ENCODE peak calls at places on chromosomes 2 and 18, in seven cellular contexts. One of them, this sample, is unnamed.

GRCh38 chr2:104584393-104584792 is 269.5 kb upstream of the POU3F3 start:
- DNase-seq in activated naive CD4-positive, alpha-beta T cell: no peak
- DNase-seq in HTR-8/SVneo: no peak
- DNase-seq in stimulated activated naive CD8-positive, alpha-beta T cell treated with anti-CD3 and anti-CD28 coated beads, Interleukin-15, amount 100 ng/mL, for 72 hours: no peak
- DNase-seq in T-helper 2 cell: no peak
- DNase-seq in sciatic nerve: no peak
- DNase-seq in foreskin keratinocyte: no peak
- DNase-seq in this sample: no peak

GRCh38 chr2:69196327-69197117 is 183.5 kb downstream of the ANTXR1 start:
- DNase-seq in T-helper 2 cell: no peak
- DNase-seq in HTR-8/SVneo: peak
- DNase-seq in foreskin keratinocyte: peak
- DNase-seq in stimulated activated naive CD8-positive, alpha-beta T cell treated with anti-CD3 and anti-CD28 coated beads, Interleukin-15, amount 100 ng/mL, for 72 hours: no peak
- DNase-seq in activated naive CD4-positive, alpha-beta T cell: no peak
- DNase-seq in sciatic nerve: no peak
- DNase-seq in this sample: no peak

GRCh38 chr18:3048121-3048520 is 35.2 kb upstream of the LPIN2 start:
- DNase-seq in HTR-8/SVneo: no peak
- DNase-seq in foreskin keratinocyte: no peak
- DNase-seq in activated naive CD4-positive, alpha-beta T cell: no peak
- DNase-seq in stimulated activated naive CD8-positive, alpha-beta T cell treated with anti-CD3 and anti-CD28 coated beads, Interleukin-15, amount 100 ng/mL, for 72 hours: no peak
- DNase-seq in sciatic nerve: no peak
- DNase-seq in T-helper 2 cell: no peak
- DNase-seq in this sample: no peak

GRCh38 chr18:77899972-77900754 is 650.5 kb downstream of the GALR1 start:
- DNase-seq in T-helper 2 cell: peak
- DNase-seq in sciatic nerve: no peak
- DNase-seq in stimulated activated naive CD8-positive, alpha-beta T cell treated with anti-CD3 and anti-CD28 coated beads, Interleukin-15, amount 100 ng/mL, for 72 hours: peak
- DNase-seq in HTR-8/SVneo: no peak
- DNase-seq in foreskin keratinocyte: no peak
- DNase-seq in activated naive CD4-positive, alpha-beta T cell: no peak
- DNase-seq in this sample: no peak

GRCh38 chr2:128801581-128801980 is 482.9 kb upstream of the HS6ST1 start:
- DNase-seq in activated naive CD4-positive, alpha-beta T cell: no peak
- DNase-seq in sciatic nerve: no peak
- DNase-seq in HTR-8/SVneo: no peak
- DNase-seq in foreskin keratinocyte: no peak
- DNase-seq in T-helper 2 cell: no peak
- DNase-seq in stimulated activated naive CD8-positive, alpha-beta T cell treated with anti-CD3 and anti-CD28 coated beads, Interleukin-15, amount 100 ng/mL, for 72 hours: no peak
- DNase-seq in this sample: no peak

GRCh38 chr2:33034784-33035183 is 88.0 kb downstream of the LTBP1 start:
- DNase-seq in HTR-8/SVneo: no peak
- DNase-seq in T-helper 2 cell: no peak
- DNase-seq in activated naive CD4-positive, alpha-beta T cell: no peak
- DNase-seq in foreskin keratinocyte: no peak
- DNase-seq in sciatic nerve: no peak
- DNase-seq in stimulated activated naive CD8-positive, alpha-beta T cell treated with anti-CD3 and anti-CD28 coated beads, Interleukin-15, amount 100 ng/mL, for 72 hours: no peak
- DNase-seq in this sample: no peak

GRCh38 chr2:1504311-1504750 is 91.1 kb downstream of the TPO start:
- DNase-seq in HTR-8/SVneo: no peak
- DNase-seq in stimulated activated naive CD8-positive, alpha-beta T cell treated with anti-CD3 and anti-CD28 coated beads, Interleukin-15, amount 100 ng/mL, for 72 hours: no peak
- DNase-seq in activated naive CD4-positive, alpha-beta T cell: no peak
- DNase-seq in sciatic nerve: peak
- DNase-seq in foreskin keratinocyte: no peak
- DNase-seq in T-helper 2 cell: no peak
- DNase-seq in this sample: no peak

GRCh38 chr2:10813085-10813748 is 632 bp upstream of the PDIA6 start:
- DNase-seq in stimulated activated naive CD8-positive, alpha-beta T cell treated with anti-CD3 and anti-CD28 coated beads, Interleukin-15, amount 100 ng/mL, for 72 hours: no peak
- DNase-seq in T-helper 2 cell: no peak
- DNase-seq in activated naive CD4-positive, alpha-beta T cell: no peak
- DNase-seq in foreskin keratinocyte: no peak
- DNase-seq in sciatic nerve: no peak
- DNase-seq in HTR-8/SVneo: no peak
- DNase-seq in this sample: no peak

GRCh38 chr2:25275575-25275965 is 66.2 kb downstream of the DNMT3A start:
- DNase-seq in activated naive CD4-positive, alpha-beta T cell: no peak
- DNase-seq in foreskin keratinocyte: no peak
- DNase-seq in T-helper 2 cell: no peak
- DNase-seq in stimulated activated naive CD8-positive, alpha-beta T cell treated with anti-CD3 and anti-CD28 coated beads, Interleukin-15, amount 100 ng/mL, for 72 hours: peak
- DNase-seq in HTR-8/SVneo: no peak
- DNase-seq in sciatic nerve: no peak
- DNase-seq in this sample: no peak

GRCh38 chr18:3682061-3682460 is 232.1 kb downstream of the TGIF1 start:
- DNase-seq in activated naive CD4-positive, alpha-beta T cell: no peak
- DNase-seq in sciatic nerve: no peak
- DNase-seq in stimulated activated naive CD8-positive, alpha-beta T cell treated with anti-CD3 and anti-CD28 coated beads, Interleukin-15, amount 100 ng/mL, for 72 hours: no peak
- DNase-seq in foreskin keratinocyte: no peak
- DNase-seq in T-helper 2 cell: no peak
- DNase-seq in HTR-8/SVneo: no peak
- DNase-seq in this sample: no peak

GRCh38 chr18:62717850-62718229 is 2.5 kb downstream of the PHLPP1 start:
- DNase-seq in activated naive CD4-positive, alpha-beta T cell: no peak
- DNase-seq in T-helper 2 cell: no peak
- DNase-seq in sciatic nerve: no peak
- DNase-seq in stimulated activated naive CD8-positive, alpha-beta T cell treated with anti-CD3 and anti-CD28 coated beads, Interleukin-15, amount 100 ng/mL, for 72 hours: no peak
- DNase-seq in foreskin keratinocyte: no peak
- DNase-seq in HTR-8/SVneo: no peak
- DNase-seq in this sample: no peak

GRCh38 chr2:74922592-74923227 is 35.7 kb upstream of the POLE4 start:
- DNase-seq in T-helper 2 cell: no peak
- DNase-seq in foreskin keratinocyte: no peak
- DNase-seq in sciatic nerve: no peak
- DNase-seq in stimulated activated naive CD8-positive, alpha-beta T cell treated with anti-CD3 and anti-CD28 coated beads, Interleukin-15, amount 100 ng/mL, for 72 hours: no peak
- DNase-seq in HTR-8/SVneo: no peak
- DNase-seq in activated naive CD4-positive, alpha-beta T cell: no peak
- DNase-seq in this sample: no peak

GRCh38 chr2:223860809-223861738 is 23.7 kb upstream of the AP1S3 start:
- DNase-seq in stimulated activated naive CD8-positive, alpha-beta T cell treated with anti-CD3 and anti-CD28 coated beads, Interleukin-15, amount 100 ng/mL, for 72 hours: no peak
- DNase-seq in HTR-8/SVneo: peak
- DNase-seq in T-helper 2 cell: no peak
- DNase-seq in foreskin keratinocyte: peak
- DNase-seq in activated naive CD4-positive, alpha-beta T cell: no peak
- DNase-seq in sciatic nerve: no peak
- DNase-seq in this sample: peak

GRCh38 chr2:191165190-191165643 is 14.4 kb upstream of the STAT4 start:
- DNase-seq in stimulated activated naive CD8-positive, alpha-beta T cell treated with anti-CD3 and anti-CD28 coated beads, Interleukin-15, amount 100 ng/mL, for 72 hours: peak
- DNase-seq in foreskin keratinocyte: no peak
- DNase-seq in T-helper 2 cell: no peak
- DNase-seq in sciatic nerve: no peak
- DNase-seq in activated naive CD4-positive, alpha-beta T cell: no peak
- DNase-seq in HTR-8/SVneo: peak
- DNase-seq in this sample: no peak

This sample was measured in epithelial cell of prostate.